ENCODE peak calls at places on chromosomes 7 and 10, in eight cellular contexts. M is RWPE1, L is astrocyte, G is IMR-90, V is mammary epithelial cell, T is H1, B is pancreas, X is ascending aorta. Q is an unnamed sample.
A peak's percentile ranks its signal among the peaks of the same experiment; 100 is the strongest.

GRCh38 chr10:88260329-88261051 is 322.6 kb downstream of the RNLS start:
- DNase-seq in M (no peak), L (no peak), G (no peak), V (no peak), T (no peak), B (no peak), X (no peak), Q (no peak)

GRCh38 chr7:26199301-26200112 is 1.0 kb downstream of the HNRNPA2B1 start:
- DNase-seq in M (no peak), L (peak; percentile 30), G (peak; percentile 54), V (no peak), T (no peak), B (peak; percentile 79), X (peak; percentile 81), Q (peak; percentile 50)

GRCh38 chr7:6227294-6227846 is 45.1 kb downstream of the CYTH3 start:
- DNase-seq in M (no peak), L (no peak), G (peak; percentile 51), V (no peak), T (no peak), B (no peak), X (no peak), Q (peak; percentile 95)

GRCh38 chr10:124298891-124299290 is 119.8 kb downstream of the OAT start:
- DNase-seq in M (no peak), L (no peak), G (no peak), V (no peak), T (no peak), B (no peak), X (peak; percentile 39), Q (no peak)

GRCh38 chr10:80477813-80478212 is 23.7 kb downstream of the TSPAN14 start:
- DNase-seq in M (peak; percentile 92), L (peak; percentile 88), G (peak; percentile 92), V (peak; percentile 98), T (no peak), B (no peak), X (no peak), Q (peak; percentile 71)

GRCh38 chr7:75869776-75870379 is 9.0 kb upstream of the RHBDD2 start:
- DNase-seq in M (no peak), L (peak; percentile 79), G (no peak), V (peak; percentile 69), T (no peak), B (no peak), X (no peak), Q (peak; percentile 24)

GRCh38 chr10:44817961-44818649 is 93.0 kb upstream of the TMEM72 start:
- DNase-seq in M (no peak), L (no peak), G (no peak), V (no peak), T (no peak), B (no peak), X (no peak), Q (no peak)

GRCh38 chr10:4807803-4808507 is 18.1 kb upstream of the AKR1E2 start:
- DNase-seq in M (peak; percentile 69), L (peak; percentile 90), G (peak; percentile 86), V (peak; percentile 79), T (no peak), B (no peak), X (no peak), Q (peak; percentile 91)

GRCh38 chr10:6603142-6604125 is 23.4 kb upstream of the PRKCQ start:
- DNase-seq in M (no peak), L (no peak), G (no peak), V (no peak), T (no peak), B (no peak), X (no peak), Q (no peak)

GRCh38 chr7:51286392-51286791 is 30.2 kb downstream of the COBL start:
- DNase-seq in M (no peak), L (no peak), G (no peak), V (no peak), T (no peak), B (no peak), X (no peak), Q (no peak)

GRCh38 chr7:28988818-28989595 is 30.9 kb upstream of the TRIL start:
- DNase-seq in M (peak; percentile 73), L (peak; percentile 98), G (peak; percentile 93), V (peak; percentile 87), T (no peak), B (no peak), X (peak; percentile 81), Q (peak; percentile 97)

GRCh38 chr10:90644165-90644564 is 213.7 kb downstream of the HTR7 start:
- DNase-seq in M (no peak), L (peak; percentile 85), G (no peak), V (peak; percentile 83), T (no peak), B (no peak), X (no peak), Q (peak; percentile 70)

GRCh38 chr10:110389250-110389649 is 84.5 kb upstream of the SMNDC1 start:
- DNase-seq in M (no peak), L (no peak), G (no peak), V (no peak), T (no peak), B (no peak), X (no peak), Q (no peak)

GRCh38 chr7:91310829-91311460 is 46.7 kb downstream of the FZD1 start:
- DNase-seq in M (peak; percentile 16), L (peak; percentile 77), G (peak; percentile 52), V (peak; percentile 34), T (no peak), B (no peak), X (no peak), Q (peak; percentile 90)

GRCh38 chr7:33757563-33758165 is 147.7 kb upstream of the BMPER start:
- DNase-seq in M (peak; percentile 46), L (no peak), G (peak; percentile 47), V (peak; percentile 10), T (no peak), B (no peak), X (no peak), Q (peak; percentile 76)

GRCh38 chr7:148463210-148463609 is 127.4 kb upstream of the C7orf33 start:
- DNase-seq in M (no peak), L (no peak), G (no peak), V (no peak), T (no peak), B (no peak), X (no peak), Q (no peak)

GRCh38 chr10:22681301-22681700 is 33.1 kb downstream of the PIP4K2A start:
- DNase-seq in M (no peak), L (no peak), G (no peak), V (no peak), T (no peak), B (no peak), X (no peak), Q (no peak)

GRCh38 chr7:92319243-92319642 is 73.5 kb downstream of the ANKIB1 start:
- DNase-seq in M (no peak), L (no peak), G (no peak), V (no peak), T (no peak), B (no peak), X (no peak), Q (no peak)

GRCh38 chr7:149642579-149642978 is 130.8 kb downstream of the ZNF467 start:
- DNase-seq in M (no peak), L (no peak), G (no peak), V (no peak), T (no peak), B (no peak), X (no peak), Q (no peak)

DNA sequence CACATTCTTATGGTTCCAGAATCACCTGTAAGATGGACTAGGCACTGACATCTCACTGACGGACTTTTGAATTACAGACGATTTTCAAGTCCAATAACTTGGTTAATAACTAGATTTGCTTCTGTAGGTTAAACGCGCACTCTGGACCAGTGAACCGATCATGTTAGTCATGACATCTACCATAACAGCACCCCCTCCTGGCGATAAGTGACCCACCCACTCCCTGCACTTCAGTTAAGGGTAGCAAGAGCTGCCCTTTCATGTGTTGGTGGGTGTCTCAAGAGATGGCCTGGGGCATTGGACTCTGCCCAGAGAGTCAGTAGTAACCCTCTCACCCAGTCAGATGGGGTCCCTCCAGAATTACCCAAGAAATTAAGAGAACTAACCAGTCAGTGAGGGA is 12.9 kb downstream of the GRM8 start:
- DNase-seq in M (no peak), L (no peak), G (no peak), V (no peak), T (no peak), B (no peak), X (no peak), Q (no peak)
- TF ChIP-seq CTCF in M (no peak), L (no peak), G (no peak), V (no peak), T (peak; percentile 72), B (no peak), X (no peak), Q (no peak)

DNA sequence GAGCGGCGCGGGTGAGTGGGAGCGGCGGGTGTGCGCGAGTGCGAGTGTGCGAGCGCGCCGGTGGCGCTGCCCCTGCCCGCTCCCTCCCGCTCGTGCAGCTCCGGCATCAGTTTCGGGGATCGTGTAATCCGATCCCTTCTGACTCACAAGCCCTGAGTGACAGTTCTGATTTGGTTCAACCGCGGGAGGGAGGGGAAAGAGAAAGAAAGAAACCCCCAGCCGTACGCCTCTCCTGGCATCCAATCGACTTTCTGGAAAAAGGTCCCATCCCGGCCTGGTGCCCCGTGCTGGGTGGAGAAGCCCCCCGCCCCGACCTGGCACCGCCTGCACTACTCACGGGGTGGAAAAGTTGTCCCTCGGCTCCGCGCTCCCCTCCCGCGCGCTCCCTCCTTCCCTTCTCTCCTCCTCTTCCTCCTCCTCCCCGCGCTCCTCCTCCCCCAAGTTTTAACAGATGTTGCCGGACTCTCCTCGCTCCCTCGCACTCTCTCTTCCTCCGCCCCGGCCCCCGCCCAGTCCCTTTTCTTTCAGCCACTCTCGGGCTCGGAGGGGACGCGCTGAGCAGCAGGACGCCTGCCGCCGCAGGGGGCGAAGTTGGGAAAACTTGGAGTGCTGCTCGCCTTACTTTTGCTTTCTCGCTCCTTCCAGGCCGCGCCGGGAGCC is at the start of gene GLI3:
- DNase-seq in M (peak; percentile 97), L (peak; percentile 91), G (peak; percentile 93), V (peak; percentile 93), T (no peak), B (peak; percentile 69), X (peak; percentile 93), Q (peak; percentile 93)
- TF ChIP-seq CTCF in M (peak; percentile 35), L (no peak), G (peak; percentile 36), V (peak; percentile 43), T (no peak), B (no peak), X (peak; percentile 21), Q (peak; percentile 45)

GRCh38 chr10:132788180-132788830 is 2.4 kb upstream of the NKX6-2 start:
- DNase-seq in M (peak; percentile 42), L (no peak), G (peak; percentile 16), V (no peak), T (no peak), B (no peak), X (no peak), Q (no peak)
- TF ChIP-seq CTCF in M (no peak), L (no peak), G (peak; percentile 41), V (peak; percentile 18), T (no peak), B (no peak), X (no peak), Q (peak; percentile 12)

DNA sequence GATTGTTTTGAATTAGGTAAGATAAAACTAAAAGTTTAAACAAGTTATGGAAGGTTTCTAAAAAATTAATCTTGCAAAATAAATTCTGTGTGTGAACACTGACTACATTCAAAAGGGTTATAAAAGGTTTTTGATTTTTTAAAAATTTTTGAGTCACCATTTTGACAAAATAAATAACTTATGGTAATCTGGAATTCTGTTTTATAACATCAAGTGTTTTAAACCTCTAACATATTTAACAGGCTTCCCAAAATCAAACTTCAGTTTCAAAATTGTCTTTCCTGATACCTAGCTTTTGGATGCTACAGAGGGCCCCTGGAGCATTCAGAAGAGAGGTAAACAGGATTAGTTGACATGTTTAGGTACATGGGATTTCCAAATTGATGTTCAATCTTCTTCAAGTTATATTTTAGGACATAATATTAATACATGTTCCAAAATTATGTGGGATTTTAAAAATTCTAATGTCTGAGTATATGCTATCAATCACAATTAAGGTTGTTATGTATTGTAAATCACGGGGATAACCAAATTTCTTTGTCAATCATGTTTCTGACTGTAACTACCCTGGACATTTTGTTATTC is 8.1 kb upstream of the CPA2 start:
- DNase-seq in M (no peak), L (no peak), G (no peak), V (no peak), T (no peak), B (no peak), X (no peak), Q (no peak)
- TF ChIP-seq CTCF in M (no peak), L (no peak), G (no peak), V (no peak), T (no peak), B (no peak), X (no peak), Q (no peak)